ENCODE peak calls at places on chromosomes 4 and X, in nine cellular contexts. D is prostate gland, K is stomach, Y is breast epithelium, J is suprapubic skin, A is GM12878, B is Panc1, U is transverse colon, C is upper lobe of left lung. O is an unnamed sample.

GRCh38 chrX:39809326-39809725 is 288.4 kb downstream of the BCOR start:
- DNase-seq in D (no peak), K (no peak), Y (no peak), J (no peak), A (no peak), B (no peak), U (no peak), C (no peak), O (no peak)

GRCh38 chrX:77900688-77901087 is 1.4 kb downstream of the COX7B start:
- DNase-seq in D (no peak), K (no peak), Y (no peak), J (no peak), A (no peak), B (no peak), U (no peak), C (no peak), O (no peak)

GRCh38 chr4:48454591-48454990 is 28.6 kb upstream of the SLC10A4 start:
- DNase-seq in D (no peak), K (no peak), Y (no peak), J (no peak), A (no peak), B (no peak), U (no peak), C (no peak), O (no peak)

GRCh38 chrX:1425381-1425780 is 27.3 kb downstream of the ASMTL start:
- DNase-seq in D (no peak), K (no peak), Y (no peak), J (no peak), A (no peak), B (no peak), U (no peak), C (no peak), O (peak)

GRCh38 chr4:38281416-38282071 is 321.3 kb downstream of the PTTG2 start:
- DNase-seq in D (no peak), K (no peak), Y (no peak), J (no peak), A (no peak), B (no peak), U (no peak), C (no peak), O (no peak)

GRCh38 chr4:84583871-84584373 is 995 bp downstream of the CDS1 start:
- DNase-seq in D (no peak), K (no peak), Y (no peak), J (no peak), A (no peak), B (no peak), U (no peak), C (no peak), O (no peak)

GRCh38 chrX:120468071-120468470 is 1.0 kb downstream of the LAMP2 start:
- DNase-seq in D (no peak), K (no peak), Y (no peak), J (no peak), A (no peak), B (no peak), U (no peak), C (no peak), O (no peak)

GRCh38 chrX:104712515-104712914 is 146.5 kb downstream of the IL1RAPL2 start:
- DNase-seq in D (no peak), K (no peak), Y (no peak), J (no peak), A (no peak), B (no peak), U (no peak), C (no peak), O (no peak)

GRCh38 chr4:2862528-2862927 is 18.9 kb downstream of the ADD1 start:
- DNase-seq in D (no peak), K (no peak), Y (no peak), J (no peak), A (no peak), B (no peak), U (no peak), C (no peak), O (no peak)

GRCh38 chrX:140500427-140500826 is 4.4 kb downstream of the SOX3 start:
- DNase-seq in D (no peak), K (no peak), Y (no peak), J (no peak), A (no peak), B (no peak), U (no peak), C (no peak), O (no peak)

GRCh38 chr4:102525556-102525955 is 24.4 kb downstream of the NFKB1 start:
- DNase-seq in D (no peak), K (no peak), Y (no peak), J (no peak), A (no peak), B (no peak), U (no peak), C (no peak), O (no peak)

GRCh38 chrX:139933904-139934303 is 1.1 kb upstream of the ATP11C start:
- DNase-seq in D (no peak), K (peak), Y (no peak), J (no peak), A (no peak), B (no peak), U (peak), C (no peak), O (no peak)

DNA sequence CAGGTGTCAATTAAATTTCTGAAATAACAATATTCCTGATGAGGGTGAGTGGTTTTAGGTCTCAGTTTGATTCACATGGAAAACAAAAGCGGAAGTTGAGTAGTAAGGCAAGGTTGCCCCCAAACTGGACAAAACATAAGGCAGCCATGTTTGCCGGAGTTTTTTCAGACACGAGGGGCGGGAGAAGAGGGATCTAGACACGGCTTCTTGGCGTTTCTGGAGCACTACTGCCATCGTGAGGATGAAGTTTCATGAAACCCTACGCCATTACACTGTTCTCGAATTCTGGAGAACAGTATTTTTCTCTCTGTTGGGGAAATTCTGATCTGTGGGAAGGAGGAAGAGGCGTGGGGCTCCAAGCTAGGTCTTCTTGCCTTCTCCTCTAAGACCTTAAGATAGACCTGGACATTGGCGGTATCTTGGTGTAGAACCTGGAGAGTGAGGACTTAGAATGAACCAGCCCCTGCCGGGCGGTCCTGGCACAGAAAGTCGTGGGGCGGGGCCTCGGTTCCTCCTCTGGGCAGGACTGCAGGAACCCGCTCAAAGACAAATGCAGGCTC is 160.3 kb downstream of the OR13H1 start:
- DNase-seq in D (no peak), K (peak), Y (no peak), J (no peak), A (peak), B (peak), U (peak), C (no peak), O (peak)
- TF ChIP-seq CTCF in D (no peak), K (no peak), Y (peak), J (peak), A (peak), B (peak), U (no peak), C (no peak), O (no peak)

DNA sequence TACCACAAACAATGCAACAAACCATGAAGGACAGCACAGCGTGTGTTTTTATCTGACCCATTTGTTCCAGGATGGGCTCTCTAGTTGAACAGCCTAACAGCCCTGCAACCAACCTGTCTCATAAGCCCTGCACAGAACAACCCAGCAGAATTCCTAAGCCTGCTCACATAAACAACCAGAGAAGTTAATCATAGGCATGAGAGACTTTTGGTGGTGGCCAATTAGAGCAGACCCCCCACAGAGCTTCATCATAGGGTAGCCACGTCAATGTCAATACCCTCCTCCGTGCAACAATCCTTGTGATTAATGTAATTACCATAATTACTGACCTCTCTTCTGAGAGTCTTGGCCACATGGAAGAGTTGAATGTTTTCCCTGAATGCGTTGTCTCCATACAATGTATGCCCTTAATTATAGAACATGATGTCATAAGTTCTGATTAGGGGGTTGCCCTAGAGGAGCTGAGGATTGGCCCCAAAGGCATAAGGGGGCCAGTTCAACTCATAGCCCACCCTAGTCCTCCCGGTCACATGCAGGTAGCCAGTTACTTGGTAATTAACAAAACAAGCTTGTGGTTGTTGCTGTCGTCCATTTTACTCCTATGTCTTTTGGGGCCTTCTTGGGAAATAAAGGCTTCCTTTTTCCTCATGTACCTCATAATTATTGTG is 92.7 kb downstream of the SYNPO2 start:
- DNase-seq in D (no peak), K (no peak), Y (no peak), J (no peak), A (no peak), B (no peak), U (no peak), C (no peak), O (no peak)
- TF ChIP-seq POLR2AphosphoS5 in D (no peak), K (no peak), Y (no peak), J (no peak), A (no peak), B (no peak), U (no peak), C (no peak), O (no peak)

GRCh38 chr4:98903963-98904362 is 25.0 kb downstream of the EIF4E start:
- DNase-seq in D (no peak), K (no peak), Y (no peak), J (no peak), A (no peak), B (no peak), U (no peak), C (no peak), O (no peak)

GRCh38 chr4:98899277-98899676 is 29.7 kb downstream of the EIF4E start:
- DNase-seq in D (no peak), K (no peak), Y (no peak), J (no peak), A (no peak), B (no peak), U (no peak), C (no peak), O (no peak)

GRCh38 chr4:98905297-98905696 is 23.6 kb downstream of the EIF4E start:
- DNase-seq in D (no peak), K (no peak), Y (no peak), J (no peak), A (no peak), B (no peak), U (no peak), C (no peak), O (no peak)

GRCh38 chr4:98905834-98906233 is 23.1 kb downstream of the EIF4E start:
- DNase-seq in D (no peak), K (no peak), Y (no peak), J (no peak), A (no peak), B (no peak), U (no peak), C (no peak), O (no peak)

GRCh38 chr4:98903561-98903960 is 25.4 kb downstream of the EIF4E start:
- DNase-seq in D (no peak), K (no peak), Y (no peak), J (no peak), A (no peak), B (no peak), U (no peak), C (no peak), O (no peak)
- TF ChIP-seq CTCF in D (no peak), K (no peak), Y (no peak), J (no peak), A (no peak), B (no peak), U (no peak), C (no peak), O (no peak)

GRCh38 chr4:40197879-40198689 is 1.3 kb downstream of the RHOH start:
- DNase-seq in D (no peak), K (no peak), Y (no peak), J (no peak), A (no peak), B (no peak), U (peak), C (no peak), O (no peak)

GRCh38 chr4:40196260-40196659 is 571 bp upstream of the RHOH start:
- DNase-seq in D (no peak), K (no peak), Y (no peak), J (no peak), A (no peak), B (no peak), U (no peak), C (no peak), O (no peak)

GRCh38 chr4:40195182-40196177 is 1.4 kb upstream of the RHOH start:
- DNase-seq in D (no peak), K (no peak), Y (no peak), J (no peak), A (no peak), B (no peak), U (no peak), C (no peak), O (no peak)

GRCh38 chr4:40194602-40195161 is 2.1 kb upstream of the RHOH start:
- DNase-seq in D (no peak), K (no peak), Y (no peak), J (no peak), A (no peak), B (no peak), U (peak), C (no peak), O (no peak)

GRCh38 chr4:40196724-40197281 is at the start of gene RHOH:
- DNase-seq in D (no peak), K (peak), Y (no peak), J (no peak), A (no peak), B (no peak), U (peak), C (no peak), O (no peak)
- TF ChIP-seq POLR2AphosphoS5 in D (no peak), K (peak), Y (no peak), J (no peak), A (peak), B (no peak), U (peak), C (peak), O (no peak)

O was measured in sigmoid colon.